ENCODE peak calls at places on chromosomes 1 and 21, in eight cellular contexts. Q is neural progenitor cell, L is foreskin fibroblast, S is PC-3, K is heart left ventricle, J is heart right ventricle, G is neural crest cell, T is progenitor cell of endocrine pancreas. N is an unnamed sample.

GRCh38 chr1:47334765-47335435 is 1.3 kb downstream of the CMPK1 start:
- DNase-seq in G (no peak), K (no peak), T (no peak), S (no peak), Q (no peak), L (no peak), J (no peak), N (no peak)

GRCh38 chr1:220516014-220516721 is 11.8 kb upstream of the MARK1 start:
- DNase-seq in T (no peak), J (no peak), Q (no peak), K (no peak), G (no peak), L (no peak), S (no peak), N (no peak)

GRCh38 chr1:208137144-208137682 is 107.0 kb downstream of the PLXNA2 start:
- DNase-seq in K (no peak), L (peak), G (no peak), S (peak), J (no peak), Q (no peak), T (no peak), N (no peak)

GRCh38 chr1:243495442-243496172 is 239.8 kb downstream of the SDCCAG8 start:
- DNase-seq in G (no peak), J (peak), K (no peak), L (peak), Q (no peak), S (no peak), T (no peak), N (no peak)

GRCh38 chr1:94873520-94874351 is 53.2 kb downstream of the CNN3 start:
- DNase-seq in L (peak), Q (no peak), T (no peak), J (no peak), S (no peak), G (no peak), K (no peak), N (no peak)

GRCh38 chr1:14552246-14552970 is 46.1 kb upstream of the KAZN start:
- DNase-seq in G (no peak), Q (peak), J (no peak), K (no peak), S (no peak), T (no peak), L (no peak), N (no peak)

GRCh38 chr1:109846148-109846547 is 64.5 kb upstream of the CSF1 start:
- DNase-seq in T (no peak), K (no peak), J (no peak), S (no peak), Q (peak), G (no peak), L (no peak), N (no peak)

GRCh38 chr1:110502402-110502801 is 16.6 kb downstream of the KCNA10 start:
- DNase-seq in Q (no peak), S (no peak), J (no peak), G (no peak), T (no peak), K (no peak), L (no peak), N (no peak)

GRCh38 chr1:7007902-7008301 is 222.6 kb downstream of the CAMTA1 start:
- DNase-seq in Q (no peak), G (no peak), J (no peak), S (no peak), K (no peak), T (no peak), L (no peak), N (no peak)

GRCh38 chr1:228867951-228868730 is 132.9 kb downstream of the RHOU start:
- DNase-seq in L (no peak), K (no peak), Q (no peak), G (no peak), S (no peak), J (no peak), T (no peak), N (no peak)

GRCh38 chr1:109718495-109718894 is 6.4 kb downstream of the GSTM5 start:
- DNase-seq in K (no peak), Q (peak), J (no peak), L (peak), S (peak), G (no peak), T (no peak), N (no peak)

GRCh38 chr21:15826147-15826780 is 96.5 kb downstream of the USP25 start:
- DNase-seq in T (no peak), L (peak), Q (peak), K (no peak), G (no peak), S (peak), J (no peak), N (no peak)

GRCh38 chr1:174953657-174954435 is 45.9 kb upstream of the CACYBP start:
- DNase-seq in G (no peak), S (no peak), J (no peak), K (no peak), T (no peak), L (no peak), Q (peak), N (no peak)

GRCh38 chr1:227944066-227944930 is 3.4 kb downstream of the WNT9A start:
- DNase-seq in K (peak), J (no peak), G (no peak), S (no peak), T (peak), Q (no peak), L (no peak), N (no peak)

GRCh38 chr21:34330055-34330454 is 33.8 kb upstream of the KCNE2 start:
- DNase-seq in G (no peak), J (no peak), S (no peak), Q (no peak), L (no peak), T (no peak), K (no peak), N (no peak)

GRCh38 chr1:10789392-10790154 is 6.9 kb downstream of the CASZ1 start:
- DNase-seq in J (no peak), T (no peak), S (no peak), K (no peak), Q (no peak), G (no peak), L (no peak), N (no peak)

GRCh38 chr1:217506878-217507277 is 124.0 kb downstream of the GPATCH2 start:
- DNase-seq in G (no peak), K (no peak), L (no peak), J (no peak), T (no peak), Q (no peak), S (peak), N (no peak)

GRCh38 chr1:112504002-112504401 is 4.8 kb upstream of the WNT2B start:
- DNase-seq in J (no peak), S (no peak), K (no peak), T (no peak), L (no peak), Q (no peak), G (no peak), N (no peak)

GRCh38 chr1:111227875-111228747 is 598 bp downstream of the CHI3L2 start:
- DNase-seq in Q (no peak), T (no peak), G (no peak), S (peak), J (no peak), L (peak), K (peak), N (no peak)

GRCh38 chr21:43194303-43195130 is 25.7 kb downstream of the CRYAA start:
- DNase-seq in T (peak), J (no peak), Q (no peak), S (no peak), K (peak), L (no peak), G (no peak), N (no peak)

GRCh38 chr1:38132681-38133080 is 86.1 kb upstream of the POU3F1 start:
- DNase-seq in T (no peak), L (no peak), S (no peak), Q (no peak), G (no peak), J (no peak), K (no peak), N (no peak)

GRCh38 chr1:32240140-32240951 is 6.7 kb upstream of the FAM167B start:
- DNase-seq in T (peak), S (peak), Q (peak), K (peak), L (peak), G (peak), J (peak), N (no peak)

GRCh38 chr1:203462143-203462542 is 13.5 kb upstream of the PRELP start:
- DNase-seq in L (no peak), J (no peak), S (no peak), K (no peak), Q (no peak), G (no peak), T (no peak), N (no peak)

GRCh38 chr1:43552813-43553212 is 22.1 kb downstream of the PTPRF start:
- DNase-seq in S (no peak), Q (no peak), J (peak), L (peak), K (peak), G (no peak), T (no peak), N (no peak)

GRCh38 chr1:31704261-31705079 is 653 bp upstream of the COL16A1 start:
- DNase-seq in T (no peak), S (peak), G (no peak), K (no peak), Q (peak), J (no peak), L (peak), N (no peak)

GRCh38 chr1:158124034-158124433 is 56.7 kb upstream of the CD1D start:
- DNase-seq in L (no peak), G (no peak), Q (no peak), J (no peak), T (no peak), K (no peak), S (peak), N (no peak)

GRCh38 chr1:84541679-84542078 is 32.6 kb downstream of the CTBS start:
- DNase-seq in G (no peak), J (no peak), L (no peak), T (no peak), Q (peak), S (peak), K (no peak), N (no peak)
- TF ChIP-seq CTCF in G (no peak), J (peak), L (no peak), T (peak), Q (peak), S (peak), K (peak), N (peak)

GRCh38 chr1:56897150-56898004 is 42.8 kb downstream of the C8A start:
- DNase-seq in S (no peak), J (no peak), T (no peak), Q (no peak), G (no peak), K (peak), L (peak), N (no peak)
- TF ChIP-seq CTCF in S (no peak), J (no peak), T (no peak), Q (no peak), G (no peak), K (no peak), L (no peak), N (no peak)

GRCh38 chr1:171566467-171566866 is 55.6 kb upstream of the MYOCOS start:
- DNase-seq in Q (no peak), S (peak), J (no peak), K (no peak), T (no peak), G (no peak), L (no peak), N (no peak)
- TF ChIP-seq CTCF in Q (peak), S (peak), J (no peak), K (no peak), T (no peak), G (no peak), L (peak), N (peak)

DNA sequence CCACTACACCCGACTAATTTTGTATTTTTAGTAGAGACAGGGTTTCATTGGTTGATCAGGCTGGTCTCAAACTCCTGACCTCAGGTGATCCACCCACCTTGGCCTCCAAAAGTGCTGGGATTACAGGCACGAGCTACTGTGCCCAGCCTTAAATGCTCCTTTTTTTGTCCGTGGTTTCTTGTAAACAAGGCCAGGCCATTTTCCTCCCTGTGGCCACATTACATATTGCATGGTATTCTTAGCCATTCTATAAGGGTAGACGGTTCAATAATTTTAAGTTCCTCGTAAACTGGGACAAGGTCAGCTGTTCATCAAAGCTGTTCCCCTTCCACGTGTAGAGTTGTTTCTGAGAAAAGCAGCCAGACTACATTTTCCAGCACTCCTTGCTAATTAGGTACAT is 10.3 kb upstream of the LUZP1 start:
- DNase-seq in G (no peak), S (peak), T (no peak), L (peak), K (no peak), J (no peak), Q (peak), N (no peak)
- TF ChIP-seq CTCF in G (peak), S (peak), T (peak), L (peak), K (no peak), J (peak), Q (peak), N (no peak)

GRCh38 chr21:45445369-45445768 is 40.4 kb downstream of the COL18A1 start:
- DNase-seq in K (no peak), J (no peak), Q (no peak), S (no peak), L (no peak), G (no peak), T (no peak), N (no peak)

GRCh38 chr21:45444385-45444784 is 39.4 kb downstream of the COL18A1 start:
- DNase-seq in K (no peak), G (no peak), Q (no peak), T (no peak), S (no peak), J (no peak), L (no peak), N (no peak)

GRCh38 chr21:45441431-45442255 is 36.7 kb downstream of the COL18A1 start:
- DNase-seq in T (no peak), K (no peak), G (no peak), J (peak), Q (no peak), L (no peak), S (no peak), N (no peak)

GRCh38 chr21:45442276-45442675 is 37.3 kb downstream of the COL18A1 start:
- DNase-seq in S (no peak), T (no peak), G (no peak), L (no peak), K (no peak), J (peak), Q (no peak), N (no peak)

DNA sequence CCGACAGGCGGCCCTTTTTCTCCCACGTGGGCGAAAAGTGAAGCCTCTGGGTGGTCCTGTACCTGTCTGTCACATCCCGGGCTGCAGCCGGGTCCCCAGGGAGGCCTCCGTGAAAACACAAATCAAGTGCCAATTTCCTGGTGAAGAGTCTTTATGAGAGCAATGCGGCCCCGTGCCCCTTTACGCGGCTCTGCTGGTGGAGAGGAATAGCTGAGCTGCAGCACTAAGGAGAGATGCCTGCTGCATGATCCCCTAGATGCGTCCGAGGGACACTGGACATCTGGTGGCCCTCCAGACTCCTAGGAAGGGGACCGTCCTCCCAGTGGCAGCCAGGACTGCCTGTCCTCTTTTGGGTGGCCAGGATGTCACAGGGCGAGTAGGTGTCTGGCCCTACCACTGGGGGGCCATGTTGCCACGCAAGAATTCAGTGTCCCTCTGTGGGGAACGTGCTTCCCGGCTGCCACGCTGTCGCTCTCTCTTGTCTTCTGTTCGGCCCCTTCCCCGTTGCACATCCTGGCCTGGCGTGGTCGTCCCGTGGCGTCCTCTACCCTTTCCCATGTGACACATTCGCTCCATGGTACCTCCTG is 38.7 kb downstream of the COL18A1 start:
- DNase-seq in T (no peak), G (no peak), Q (no peak), J (peak), S (peak), L (no peak), K (no peak), N (no peak)
- TF ChIP-seq CTCF in T (no peak), G (no peak), Q (no peak), J (no peak), S (peak), L (no peak), K (no peak), N (no peak)